ENCODE peak calls at places on chromosomes 1 and 21, in four cellular contexts. L is activated naive CD8-positive, alpha-beta T cell treated with anti-CD3 and anti-CD28 coated beads, Interleukin-2, amount 50 U/mL, for 24 hours; J is NCI-H1105; E is lower leg skin. S is an unnamed sample.

GRCh38 chr1:16978139-16978538 is 2.3 kb downstream of the MFAP2 start:
- DNase-seq in L (no peak), J (no peak), E (no peak), S (no peak)

GRCh38 chr1:115953180-115953579 is 23.1 kb upstream of the SLC22A15 start:
- DNase-seq in L (no peak), J (no peak), E (no peak), S (no peak)

GRCh38 chr1:198519639-198520501 is 20.6 kb downstream of the ATP6V1G3 start:
- DNase-seq in L (no peak), J (no peak), E (no peak), S (no peak)

GRCh38 chr1:80427886-80428285 is 1372.8 kb upstream of the ADGRL2 start:
- DNase-seq in L (no peak), J (peak; percentile 16), E (no peak), S (no peak)

GRCh38 chr1:10225573-10225972 is 15.2 kb downstream of the KIF1B start:
- DNase-seq in L (no peak), J (no peak), E (no peak), S (no peak)

GRCh38 chr21:16541366-16541765 is 811.6 kb downstream of the USP25 start:
- DNase-seq in L (no peak), J (no peak), E (no peak), S (no peak)

GRCh38 chr1:2950926-2951305 is 70.4 kb upstream of the ACTRT2 start:
- DNase-seq in L (no peak), J (no peak), E (no peak), S (no peak)

GRCh38 chr1:81702903-81703302 is 97.8 kb upstream of the ADGRL2 start:
- DNase-seq in L (no peak), J (no peak), E (no peak), S (no peak)

GRCh38 chr21:41559658-41560599 is 52.0 kb upstream of the TMPRSS2 start:
- DNase-seq in L (no peak), J (no peak), E (no peak), S (no peak)

GRCh38 chr1:171220551-171221175 is 27.6 kb upstream of the FMO1 start:
- DNase-seq in L (no peak), J (no peak), E (no peak), S (no peak)

GRCh38 chr1:182841368-182841988 is 2.3 kb downstream of the DHX9 start:
- DNase-seq in L (no peak), J (no peak), E (no peak), S (no peak)

GRCh38 chr1:192604979-192605620 is 29.5 kb downstream of the RGS1 start:
- DNase-seq in L (no peak), J (no peak), E (no peak), S (no peak)

GRCh38 chr1:33181038-33181861 is 593 bp downstream of the TRIM62 start:
- DNase-seq in L (peak; percentile 40), J (peak; percentile 64), E (no peak), S (peak; percentile 44)

GRCh38 chr1:207750901-207751300 is 953 bp upstream of the CD46 start:
- DNase-seq in L (no peak), J (no peak), E (no peak), S (no peak)

GRCh38 chr1:88433556-88433955 is 250.5 kb upstream of the PKN2 start:
- DNase-seq in L (no peak), J (no peak), E (no peak), S (no peak)

GRCh38 chr21:33682992-33683627 is 40.8 kb downstream of the ITSN1 start:
- DNase-seq in L (no peak), J (no peak), E (no peak), S (no peak)

GRCh38 chr21:45502600-45502999 is 39.6 kb downstream of the SLC19A1 start:
- DNase-seq in L (no peak), J (no peak), E (no peak), S (no peak)